ENCODE peak calls at places on chromosomes 5 and 9, in nine cellular contexts. K is tibial nerve; H is CD8-positive, alpha-beta T cell; Y is heart right ventricle; W is osteoblast; R is spleen; N is left ventricle myocardium inferior; B is H1; F is A549. U is an unnamed sample.
A peak's percentile ranks its signal among the peaks of the same experiment; 100 is the strongest.

GRCh38 chr5:43036856-43037711 is 3.0 kb downstream of the ANXA2R start:
- DNase-seq in B (no peak), R (peak; percentile 83), F (no peak), K (no peak), Y (peak; percentile 34), W (no peak), N (no peak), H (no peak), U (no peak)

GRCh38 chr9:86821011-86821845 is 126.1 kb downstream of the GAS1 start:
- DNase-seq in W (peak; percentile 58), R (no peak), H (no peak), F (no peak), Y (no peak), K (no peak), B (no peak), N (no peak), U (no peak)

GRCh38 chr9:93415176-93415690 is 36.3 kb upstream of the FAM120A start:
- DNase-seq in W (no peak), K (no peak), H (no peak), N (no peak), R (no peak), B (no peak), F (no peak), Y (no peak), U (no peak)

GRCh38 chr5:67003906-67004729 is 192.5 kb downstream of the CD180 start:
- DNase-seq in H (peak; percentile 70), Y (peak; percentile 94), B (peak; percentile 84), N (peak; percentile 87), F (peak; percentile 71), W (peak; percentile 89), R (peak; percentile 91), K (peak; percentile 79), U (peak; percentile 90)

GRCh38 chr5:137146402-137146889 is 352.7 kb downstream of the SPOCK1 start:
- DNase-seq in R (no peak), H (no peak), B (no peak), F (peak; percentile 18), N (no peak), Y (no peak), W (peak; percentile 90), K (peak; percentile 71), U (no peak)

GRCh38 chr5:109030360-109031143 is 282.9 kb downstream of the FER start:
- DNase-seq in W (no peak), K (no peak), B (no peak), H (no peak), N (no peak), F (no peak), Y (no peak), R (no peak), U (no peak)

GRCh38 chr5:154329519-154329918 is 116.3 kb upstream of the SAP30L start:
- DNase-seq in B (no peak), N (no peak), W (no peak), H (no peak), Y (no peak), K (no peak), F (no peak), R (no peak), U (no peak)

GRCh38 chr5:110054240-110054639 is 364.5 kb downstream of the MAN2A1 start:
- DNase-seq in R (no peak), F (no peak), B (no peak), W (peak; percentile 5), K (peak; percentile 46), N (no peak), Y (peak; percentile 25), H (peak; percentile 46), U (peak; percentile 84)

DNA sequence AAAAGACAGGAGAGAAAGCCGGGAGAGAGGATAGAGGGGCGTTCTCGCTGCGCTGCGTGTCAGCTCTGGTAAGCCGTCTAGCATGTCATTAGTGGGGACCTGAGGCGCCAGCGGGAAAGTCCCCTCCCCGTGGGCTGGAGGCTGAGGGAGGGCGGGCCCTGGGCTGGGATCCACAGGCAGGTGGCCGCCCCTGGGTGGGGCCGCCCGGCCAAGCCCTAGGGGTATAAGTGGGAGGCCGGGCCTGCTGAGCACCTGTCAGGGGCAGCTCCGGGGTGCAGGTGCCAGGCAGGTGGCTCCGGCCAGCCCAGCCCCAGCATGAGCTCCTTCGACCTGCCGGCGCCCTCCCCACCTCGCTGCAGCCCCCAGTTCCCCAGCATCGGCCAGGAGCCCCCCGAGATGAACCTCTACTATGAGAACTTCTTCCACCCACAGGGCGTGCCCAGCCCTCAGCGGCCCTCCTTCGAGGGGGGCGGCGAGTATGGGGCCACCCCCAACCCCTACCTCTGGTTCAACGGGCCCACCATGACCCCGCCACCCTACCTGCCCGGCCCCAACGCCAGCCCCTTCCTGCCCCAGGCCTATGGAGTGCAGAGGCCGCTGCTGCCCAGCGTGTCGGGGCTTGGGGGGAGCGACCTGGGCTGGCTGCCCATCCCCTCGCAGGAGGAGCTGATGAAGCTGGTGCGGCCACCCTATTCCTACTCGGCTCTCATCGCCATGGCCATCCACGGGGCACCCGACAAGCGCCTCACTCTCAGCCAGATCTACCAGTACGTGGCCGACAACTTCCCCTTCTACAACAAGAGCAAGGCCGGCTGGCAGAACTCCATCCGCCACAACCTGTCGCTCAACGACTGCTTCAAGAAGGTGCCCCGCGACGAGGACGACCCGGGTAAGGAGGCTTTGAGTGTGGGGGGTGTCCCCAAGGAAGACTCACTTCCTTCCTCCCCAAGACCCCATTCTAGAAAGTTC is at the start of gene FOXI1:
- DNase-seq in N (no peak), F (no peak), W (no peak), B (peak; percentile 44), K (no peak), H (no peak), Y (no peak), R (no peak), U (no peak)
- H3K27ac ChIP-seq in N (no peak within 1 kb of the TSS), F (peak within 1 kb of the TSS; percentile 21), W (no peak within 1 kb of the TSS), B (no peak within 1 kb of the TSS), K (no peak within 1 kb of the TSS), H (no peak within 1 kb of the TSS), Y (no peak within 1 kb of the TSS), R (no peak within 1 kb of the TSS), U (no peak within 1 kb of the TSS)

DNA sequence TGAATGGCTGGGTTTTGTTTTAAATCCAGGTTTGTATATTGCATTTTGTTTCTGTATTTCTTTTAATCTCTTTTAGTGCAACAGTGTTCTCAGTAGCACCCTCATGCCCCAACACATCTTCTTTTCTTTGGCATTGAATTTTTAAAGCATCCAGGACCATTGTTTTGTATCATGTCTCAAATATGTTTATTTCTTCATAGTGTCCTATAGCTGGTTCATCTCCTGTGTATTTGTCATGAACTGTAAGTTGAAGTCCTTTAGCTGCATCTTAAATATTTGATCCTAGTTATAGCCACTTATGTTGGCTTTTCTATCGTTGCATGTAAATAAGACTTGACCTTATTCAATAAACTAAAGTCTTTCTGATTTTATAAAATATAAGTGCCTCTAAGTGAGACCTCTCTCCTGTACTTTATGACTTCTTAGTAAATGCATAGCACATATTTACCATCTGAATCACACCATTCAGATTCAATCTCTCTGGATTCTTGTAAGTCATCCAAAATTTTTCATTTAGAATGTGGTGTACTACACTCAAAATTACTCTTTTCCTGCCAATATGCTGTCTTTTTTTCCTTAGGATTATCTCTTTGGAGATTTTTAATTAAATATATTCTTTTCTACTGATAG is 21.0 kb upstream of the ERCC6L2 start:
- DNase-seq in W (peak; percentile 27), R (no peak), N (no peak), K (no peak), H (no peak), F (no peak), Y (no peak), B (no peak), U (no peak)
- H3K4me1 ChIP-seq in W (peaks cover 23% of the 10 kb centered on the region), R (peaks cover 4% of the 10 kb centered on the region), N (no peaks in the 10 kb centered on the region), K (no peaks in the 10 kb centered on the region), H (no peaks in the 10 kb centered on the region), F (peaks cover 38% of the 10 kb centered on the region), Y (no peaks in the 10 kb centered on the region), B (no peaks in the 10 kb centered on the region), U (peaks cover 10% of the 10 kb centered on the region)

GRCh38 chr5:68320094-68320986 is 104.8 kb downstream of the PIK3R1 start:
- DNase-seq in K (no peak), W (peak; percentile 71), B (no peak), H (no peak), F (peak; percentile 24), N (no peak), Y (no peak), R (no peak), U (no peak)

GRCh38 chr5:68316469-68316868 is 100.9 kb downstream of the PIK3R1 start:
- DNase-seq in Y (no peak), R (no peak), N (no peak), B (no peak), K (no peak), F (no peak), H (no peak), W (no peak), U (no peak)

GRCh38 chr5:68315679-68316271 is 100.2 kb downstream of the PIK3R1 start:
- DNase-seq in B (no peak), K (no peak), W (no peak), N (no peak), F (no peak), Y (no peak), H (no peak), R (peak; percentile 76), U (peak; percentile 17)

GRCh38 chr5:68317641-68318040 is 102.1 kb downstream of the PIK3R1 start:
- DNase-seq in H (no peak), W (no peak), N (no peak), Y (no peak), B (no peak), K (no peak), F (no peak), R (no peak), U (no peak)

GRCh38 chr5:68319316-68320093 is 103.9 kb downstream of the PIK3R1 start:
- DNase-seq in Y (no peak), F (peak; percentile 13), K (no peak), N (no peak), W (peak; percentile 83), B (no peak), H (no peak), R (no peak), U (no peak)
- H3K4me3 ChIP-seq in Y (no peak overlapping the region), F (peak overlapping the region; percentile 18), K (no peak overlapping the region), N (no peak overlapping the region), W (no peak overlapping the region), B (no peak overlapping the region), H (no peak overlapping the region), R (no peak overlapping the region), U (no peak overlapping the region)

GRCh38 chr5:91018712-91019371 is 364.3 kb downstream of the ARRDC3 start:
- DNase-seq in B (no peak), N (no peak), W (no peak), F (no peak), K (no peak), H (no peak), Y (no peak), R (no peak), U (no peak)
- H3K27ac ChIP-seq in B (no peak overlapping the region), N (no peak overlapping the region), W (no peak overlapping the region), F (no peak overlapping the region), K (no peak overlapping the region), H (no peak overlapping the region), Y (no peak overlapping the region), R (no peak overlapping the region), U (no peak overlapping the region)

DNA sequence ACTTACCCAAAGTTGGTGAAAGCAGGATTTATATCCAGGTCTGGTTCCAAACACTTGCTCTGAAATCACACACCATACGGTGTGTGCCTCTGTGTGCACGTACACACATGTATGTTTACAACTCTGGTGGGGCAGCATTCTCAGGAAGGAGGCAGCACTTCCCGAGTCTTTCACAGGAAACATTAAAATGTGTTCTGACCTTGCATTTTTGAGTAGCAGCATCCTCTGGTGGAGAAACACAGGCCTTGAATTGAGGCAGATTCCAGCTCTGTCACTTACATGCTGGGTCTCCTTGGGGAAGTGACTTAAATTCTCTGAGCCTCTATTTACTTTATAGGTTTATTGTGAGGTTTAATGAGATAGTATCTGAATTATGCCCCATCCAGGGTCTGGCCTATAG is 126.4 kb downstream of the RGS3 start:
- DNase-seq in W (peak; percentile 83), Y (no peak), F (no peak), N (no peak), B (no peak), R (peak; percentile 56), K (no peak), H (no peak), U (no peak)
- H3K4me1 ChIP-seq in W (peaks cover 10% of the 10 kb centered on the region), Y (peaks cover 91% of the 10 kb centered on the region), F (peaks cover 21% of the 10 kb centered on the region), N (peaks cover 97% of the 10 kb centered on the region), B (peaks cover 13% of the 10 kb centered on the region), R (peaks cover 82% of the 10 kb centered on the region), K (peaks cover 13% of the 10 kb centered on the region), H (peaks cover 6% of the 10 kb centered on the region), U (peaks cover 21% of the 10 kb centered on the region)